ENCODE peak calls at places on chromosome 18, in ten cellular contexts. B, I, S, U, L, Y, J, D, W and K are unnamed samples.

GRCh38 chr18:79425573-79425895 is 29.8 kb downstream of the NFATC1 start:
- DNase-seq in W (no peak), S (no peak), U (no peak), Y (no peak), D (no peak), J (no peak), L (no peak), I (no peak), B (no peak), K (peak; percentile 64)

GRCh38 chr18:62523631-62524442 is 1.0 kb downstream of the ZCCHC2 start:
- DNase-seq in I (no peak), B (peak; percentile 48), D (no peak), L (peak; percentile 91), W (peak; percentile 66), Y (peak; percentile 25), J (peak; percentile 82), S (peak; percentile 59), U (peak; percentile 83), K (peak; percentile 60)

GRCh38 chr18:51716277-51716676 is 518.8 kb upstream of the MEX3C start:
- DNase-seq in J (no peak), B (no peak), D (no peak), S (no peak), Y (no peak), U (no peak), W (no peak), L (no peak), I (no peak), K (no peak)

GRCh38 chr18:80229342-80229741 is 18.0 kb downstream of the PARD6G start:
- DNase-seq in S (no peak), W (no peak), B (no peak), Y (no peak), L (peak; percentile 89), D (no peak), J (peak; percentile 75), I (no peak), U (no peak), K (no peak)

GRCh38 chr18:21218862-21219261 is 23.2 kb upstream of the GREB1L start:
- DNase-seq in D (no peak), S (no peak), I (no peak), J (no peak), B (no peak), U (no peak), W (no peak), Y (no peak), L (no peak), K (no peak)

GRCh38 chr18:79962311-79962710 is 2.1 kb upstream of the HSBP1L1 start:
- DNase-seq in L (no peak), J (peak; percentile 17), B (no peak), Y (no peak), D (no peak), S (no peak), U (no peak), I (no peak), W (no peak), K (no peak)

GRCh38 chr18:56402872-56403516 is 235.4 kb downstream of the TXNL1 start:
- DNase-seq in S (no peak), W (no peak), D (no peak), U (no peak), I (no peak), Y (no peak), L (no peak), J (no peak), B (no peak), K (no peak)

GRCh38 chr18:68299906-68300305 is 415.0 kb downstream of the TMX3 start:
- DNase-seq in W (no peak), J (no peak), Y (no peak), D (no peak), B (no peak), I (no peak), L (no peak), U (no peak), S (no peak), K (no peak)

GRCh38 chr18:50862401-50862800 is 16.5 kb upstream of the ME2 start:
- DNase-seq in W (no peak), L (no peak), U (no peak), Y (no peak), J (no peak), B (no peak), I (no peak), D (no peak), S (no peak), K (no peak)

GRCh38 chr18:3321133-3321812 is 59.3 kb downstream of the MYL12B start:
- DNase-seq in B (no peak), I (no peak), Y (no peak), W (peak; percentile 47), J (no peak), L (no peak), U (no peak), S (no peak), D (no peak), K (peak; percentile 26)

GRCh38 chr18:7926526-7926925 is 359.4 kb downstream of the PTPRM start:
- DNase-seq in Y (no peak), U (no peak), W (peak; percentile 17), J (no peak), D (peak; percentile 53), B (no peak), I (no peak), L (no peak), S (peak; percentile 40), K (no peak)

GRCh38 chr18:41660654-41661053 is 294.4 kb upstream of the PIK3C3 start:
- DNase-seq in U (no peak), J (no peak), D (no peak), Y (no peak), L (no peak), S (no peak), W (no peak), B (no peak), I (no peak), K (no peak)

GRCh38 chr18:79452190-79452990 is 56.7 kb downstream of the NFATC1 start:
- DNase-seq in W (no peak), J (no peak), U (no peak), I (no peak), S (no peak), L (no peak), D (no peak), B (no peak), Y (no peak), K (no peak)

GRCh38 chr18:58394046-58394445 is 234.8 kb downstream of the ALPK2 start:
- DNase-seq in U (peak; percentile 37), B (no peak), J (no peak), S (no peak), W (no peak), L (no peak), D (no peak), I (no peak), Y (no peak), K (no peak)

DNA sequence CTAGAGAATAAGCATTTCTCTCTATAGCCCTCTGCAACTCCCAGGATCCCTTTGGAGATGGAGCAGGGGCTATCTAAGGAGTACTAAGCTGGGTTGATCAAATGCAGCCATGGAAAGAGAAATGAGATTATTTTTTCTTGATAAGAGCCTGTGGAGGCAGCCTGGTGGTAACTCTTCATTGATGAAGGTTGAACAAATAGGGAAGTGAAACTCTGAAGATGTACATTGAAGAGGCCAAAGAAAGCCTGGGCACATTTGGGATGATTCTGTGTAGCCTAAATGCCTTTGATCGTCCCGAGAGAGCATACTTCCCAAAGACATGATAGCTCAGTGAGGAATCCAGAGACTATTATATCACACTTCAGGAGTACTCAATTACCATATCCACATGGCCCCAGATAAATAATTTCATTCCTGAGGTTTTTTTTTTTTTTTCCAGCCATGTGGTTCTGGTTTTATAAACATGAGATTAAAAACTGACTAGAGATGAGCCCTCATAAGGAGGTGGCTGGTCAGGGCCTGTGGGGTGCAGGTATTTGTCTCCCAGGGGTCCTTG is 192.5 kb downstream of the TPGS2 start:
- DNase-seq in U (no peak), I (peak; percentile 50), D (no peak), L (no peak), J (no peak), Y (no peak), W (peak; percentile 42), B (no peak), S (no peak), K (no peak)
- TF ChIP-seq EP300 in U (no peak), I (peak; percentile 13), D (no peak), L (no peak), J (no peak), Y (no peak), W (no peak), B (no peak), S (no peak), K (no peak)

DNA sequence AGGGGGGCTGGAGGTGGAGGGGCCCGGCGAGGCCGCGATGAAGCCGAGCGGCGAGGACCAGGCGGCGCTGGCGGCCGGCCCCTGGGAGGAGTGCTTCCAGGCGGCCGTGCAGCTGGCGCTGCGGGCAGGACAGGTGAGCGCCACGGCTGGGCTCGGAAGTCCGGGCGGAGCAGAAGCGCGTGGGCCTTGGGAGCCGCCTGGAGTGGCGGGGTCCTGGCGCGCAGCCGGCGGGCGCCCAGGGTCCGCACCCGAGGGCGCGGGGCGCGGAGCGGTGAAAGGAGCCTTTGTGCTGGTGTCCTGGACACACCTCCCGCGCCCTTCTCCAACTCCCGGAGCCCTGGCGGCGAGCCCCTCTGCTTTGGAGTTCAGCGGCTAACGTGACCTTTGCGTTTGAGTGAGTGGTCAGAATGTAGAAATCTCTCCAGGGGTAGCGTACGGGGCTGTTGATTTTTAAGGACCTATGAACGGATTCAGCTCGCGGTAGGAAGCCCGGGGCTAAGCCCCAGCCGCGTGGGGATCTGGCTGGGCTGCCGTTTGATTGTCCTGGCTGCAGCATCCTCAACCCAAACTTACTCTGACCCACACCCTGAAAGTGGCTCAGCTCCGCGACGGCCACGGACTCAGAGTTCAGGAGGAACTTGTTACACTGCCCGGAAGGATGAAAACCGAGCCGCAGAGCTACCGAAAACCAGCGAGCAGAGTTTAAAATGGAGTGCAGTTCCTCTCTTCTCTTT is 493 bp downstream of the IMPA2 start:
- DNase-seq in D (peak; percentile 92), S (peak; percentile 55), W (no peak), J (peak; percentile 79), L (no peak), I (no peak), Y (no peak), B (peak; percentile 66), U (no peak), K (no peak)
- TF ChIP-seq POLR2AphosphoS5 in D (no peak), S (no peak), W (no peak), J (peak; percentile 26), L (no peak), I (no peak), Y (no peak), B (no peak), U (no peak), K (no peak)

GRCh38 chr18:374735-375168 is 106.9 kb upstream of the THOC1 start:
- DNase-seq in Y (no peak), I (no peak), L (no peak), W (no peak), D (no peak), B (no peak), J (peak; percentile 86), S (no peak), U (no peak), K (peak; percentile 36)
- TF ChIP-seq EP300 in Y (no peak), I (no peak), L (no peak), W (no peak), D (no peak), B (no peak), J (no peak), S (no peak), U (no peak), K (no peak)

GRCh38 chr18:49431563-49431962 is 28.9 kb downstream of the DYM start:
- DNase-seq in I (no peak), D (no peak), B (no peak), U (no peak), Y (no peak), L (no peak), J (no peak), W (no peak), S (no peak), K (no peak)

GRCh38 chr18:49432602-49433001 is 27.8 kb downstream of the DYM start:
- DNase-seq in I (no peak), L (no peak), D (no peak), S (no peak), Y (no peak), B (no peak), J (no peak), W (no peak), U (no peak), K (no peak)

GRCh38 chr18:49435170-49435569 is 25.3 kb downstream of the DYM start:
- DNase-seq in D (no peak), L (no peak), Y (no peak), W (no peak), J (no peak), I (no peak), B (no peak), S (no peak), U (no peak), K (no peak)
- TF ChIP-seq POLR2AphosphoS5 in D (no peak), L (no peak), Y (no peak), W (no peak), J (no peak), I (no peak), B (no peak), S (no peak), U (no peak), K (no peak)